ENCODE peak calls at places on chromosomes 7 and 10, in eight cellular contexts. Z, M, W, Q, R, U, G and J are unnamed samples.

GRCh38 chr7:150335774-150336112 is 5.7 kb downstream of the RARRES2 start:
- DNase-seq in Z (no peak), M (no peak), W (no peak), Q (no peak), R (no peak), U (no peak), G (no peak), J (no peak)

GRCh38 chr10:69088801-69089501 is 1.0 kb downstream of the SRGN start:
- DNase-seq in Z (peak; percentile 57), M (no peak), W (no peak), Q (no peak), R (no peak), U (peak; percentile 87), G (no peak), J (peak; percentile 74)

GRCh38 chr10:4804505-4804904 is 21.5 kb upstream of the AKR1E2 start:
- DNase-seq in Z (peak; percentile 18), M (no peak), W (no peak), Q (no peak), R (no peak), U (no peak), G (no peak), J (no peak)

GRCh38 chr10:97875391-97875790 is 25.7 kb downstream of the GOLGA7B start:
- DNase-seq in Z (no peak), M (no peak), W (no peak), Q (no peak), R (no peak), U (no peak), G (no peak), J (no peak)

GRCh38 chr10:94630017-94630688 is 53.4 kb upstream of the CYP2C18 start:
- DNase-seq in Z (peak; percentile 6), M (no peak), W (peak; percentile 24), Q (no peak), R (no peak), U (no peak), G (no peak), J (peak; percentile 19)

GRCh38 chr7:130401101-130401500 is 20.8 kb downstream of the CPA1 start:
- DNase-seq in Z (no peak), M (no peak), W (no peak), Q (no peak), R (no peak), U (no peak), G (no peak), J (no peak)

GRCh38 chr7:149558149-149558861 is 60.7 kb upstream of the ZNF746 start:
- DNase-seq in Z (peak; percentile 66), M (no peak), W (no peak), Q (no peak), R (no peak), U (no peak), G (no peak), J (peak; percentile 94)

GRCh38 chr7:54898659-54899340 is 120.0 kb upstream of the EGFR start:
- DNase-seq in Z (no peak), M (no peak), W (no peak), Q (no peak), R (no peak), U (no peak), G (no peak), J (no peak)

GRCh38 chr7:22400933-22401553 is 44.1 kb upstream of the RAPGEF5 start:
- DNase-seq in Z (peak; percentile 22), M (no peak), W (no peak), Q (no peak), R (no peak), U (no peak), G (no peak), J (no peak)

GRCh38 chr10:48481385-48481784 is 123.5 kb downstream of the ARHGAP22 start:
- DNase-seq in Z (no peak), M (no peak), W (no peak), Q (no peak), R (no peak), U (no peak), G (no peak), J (no peak)

GRCh38 chr7:476736-477360 is 42.8 kb downstream of the PDGFA start:
- DNase-seq in Z (no peak), M (no peak), W (no peak), Q (no peak), R (no peak), U (no peak), G (no peak), J (no peak)

GRCh38 chr7:138169441-138169851 is 93.2 kb downstream of the AKR1D1 start:
- DNase-seq in Z (peak; percentile 18), M (no peak), W (no peak), Q (no peak), R (no peak), U (no peak), G (no peak), J (peak; percentile 51)

GRCh38 chr10:43132796-43133195 is 5.4 kb upstream of the CSGALNACT2 start:
- DNase-seq in Z (no peak), M (no peak), W (no peak), Q (no peak), R (peak; percentile 0), U (no peak), G (no peak), J (no peak)

GRCh38 chr7:130107949-130108674 is 37.8 kb downstream of the KLHDC10 start:
- DNase-seq in Z (no peak), M (no peak), W (no peak), Q (no peak), R (no peak), U (no peak), G (no peak), J (no peak)

GRCh38 chr7:16961650-16962049 is 79.9 kb upstream of the AGR3 start:
- DNase-seq in Z (peak; percentile 56), M (no peak), W (no peak), Q (no peak), R (no peak), U (no peak), G (no peak), J (no peak)

GRCh38 chr10:60283397-60283796 is 106.3 kb downstream of the ANK3 start:
- DNase-seq in Z (no peak), M (no peak), W (no peak), Q (no peak), R (no peak), U (no peak), G (no peak), J (no peak)

GRCh38 chr10:79056736-79057391 is 11.9 kb upstream of the ZMIZ1 start:
- DNase-seq in Z (no peak), M (no peak), W (no peak), Q (no peak), R (no peak), U (no peak), G (no peak), J (no peak)

GRCh38 chr7:158821173-158822021 is 7.9 kb downstream of the ESYT2 start:
- DNase-seq in Z (peak; percentile 91), M (no peak), W (peak; percentile 70), Q (no peak), R (peak; percentile 46), U (peak; percentile 51), G (no peak), J (peak; percentile 86)

GRCh38 chr10:131786756-131787605 is 113.8 kb upstream of the PPP2R2D start:
- DNase-seq in Z (peak; percentile 4), M (no peak), W (no peak), Q (no peak), R (peak; percentile 55), U (no peak), G (peak; percentile 28), J (peak; percentile 34)